ENCODE peak calls at places on chromosomes 4 and X, in eight cellular contexts. F is Calu3; M is SHP77; K is osteoblast; G is stimulated activated CD4-positive, alpha-beta T cell treated with anti-CD3 and anti-CD28 coated beads, Interleukin-12 subunit alpha, Interleukin-12 subunit beta, amount 100 ng/mL, for 4 hours; W is iris pigment epithelial cell; V is SW480; U is astrocyte of the cerebellum. S is an unnamed sample.

GRCh38 chrX:154123241-154124219 is 20.5 kb upstream of the OPN1LW start:
- DNase-seq in F (peak), M (no peak), K (no peak), G (no peak), W (peak), V (peak), U (no peak), S (no peak)

GRCh38 chr4:55475394-55476243 is 71.1 kb downstream of the CLOCK start:
- DNase-seq in F (no peak), M (no peak), K (no peak), G (no peak), W (peak), V (no peak), U (peak), S (peak)

GRCh38 chr4:184306949-184307348 is 89.3 kb upstream of the ENPP6 start:
- DNase-seq in F (no peak), M (no peak), K (peak), G (no peak), W (peak), V (no peak), U (no peak), S (peak)

GRCh38 chr4:62661821-62662220 is 1461.7 kb downstream of the ADGRL3 start:
- DNase-seq in F (no peak), M (no peak), K (no peak), G (no peak), W (no peak), V (no peak), U (no peak), S (no peak)

GRCh38 chr4:23882976-23883531 is 6.8 kb downstream of the PPARGC1A start:
- DNase-seq in F (no peak), M (no peak), K (no peak), G (no peak), W (no peak), V (no peak), U (no peak), S (no peak)

GRCh38 chr4:89836897-89837384 is at the start of gene SNCA:
- DNase-seq in F (peak), M (peak), K (peak), G (peak), W (peak), V (no peak), U (no peak), S (peak)

GRCh38 chrX:120839506-120839905 is 36.2 kb downstream of the CT47B1 start:
- DNase-seq in F (no peak), M (no peak), K (no peak), G (no peak), W (peak), V (no peak), U (no peak), S (peak)

GRCh38 chr4:146916479-146917076 is 29.1 kb downstream of the TTC29 start:
- DNase-seq in F (peak), M (peak), K (no peak), G (no peak), W (peak), V (peak), U (peak), S (peak)

GRCh38 chr4:165489786-165490185 is 111.0 kb downstream of the CPE start:
- DNase-seq in F (no peak), M (no peak), K (no peak), G (no peak), W (no peak), V (no peak), U (no peak), S (no peak)

GRCh38 chrX:105475801-105476200 is 255.3 kb upstream of the TEX13A start:
- DNase-seq in F (no peak), M (no peak), K (no peak), G (no peak), W (no peak), V (no peak), U (no peak), S (no peak)

GRCh38 chr4:13266687-13267086 is 217.5 kb downstream of the RAB28 start:
- DNase-seq in F (no peak), M (no peak), K (no peak), G (no peak), W (no peak), V (no peak), U (no peak), S (no peak)

GRCh38 chr4:74674750-74675149 is 119.6 kb downstream of the BTC start:
- DNase-seq in F (no peak), M (no peak), K (no peak), G (no peak), W (peak), V (no peak), U (no peak), S (no peak)